ENCODE peak calls at places on chromosomes 1 and 21, in seven cellular contexts. One of them, this sample, is unnamed.

GRCh38 chr1:200530551-200531261 is 89.8 kb downstream of the KIF14 start:
- DNase-seq in RWPE1: no peak
- DNase-seq in body of pancreas: no peak
- DNase-seq in sigmoid colon: no peak
- DNase-seq in Panc1: no peak
- DNase-seq in AG04450: no peak
- DNase-seq in CD4-positive, alpha-beta T cell: peak; percentile 18
- DNase-seq in this sample: no peak

GRCh38 chr1:44536357-44536756 is 131.3 kb downstream of the RNF220 start:
- DNase-seq in body of pancreas: no peak
- DNase-seq in Panc1: no peak
- DNase-seq in sigmoid colon: no peak
- DNase-seq in RWPE1: no peak
- DNase-seq in CD4-positive, alpha-beta T cell: no peak
- DNase-seq in AG04450: no peak
- DNase-seq in this sample: no peak

GRCh38 chr1:245195398-245195797 is 40.6 kb downstream of the KIF26B start:
- DNase-seq in AG04450: no peak
- DNase-seq in sigmoid colon: no peak
- DNase-seq in CD4-positive, alpha-beta T cell: no peak
- DNase-seq in Panc1: no peak
- DNase-seq in body of pancreas: no peak
- DNase-seq in RWPE1: no peak
- DNase-seq in this sample: no peak

GRCh38 chr1:33363470-33363861 is 42.6 kb upstream of the A3GALT2 start:
- DNase-seq in AG04450: no peak
- DNase-seq in Panc1: no peak
- DNase-seq in RWPE1: no peak
- DNase-seq in CD4-positive, alpha-beta T cell: no peak
- DNase-seq in body of pancreas: no peak
- DNase-seq in sigmoid colon: no peak
- DNase-seq in this sample: no peak

GRCh38 chr21:45410865-45411809 is 6.2 kb downstream of the COL18A1 start:
- DNase-seq in CD4-positive, alpha-beta T cell: no peak
- DNase-seq in RWPE1: no peak
- DNase-seq in Panc1: no peak
- DNase-seq in body of pancreas: no peak
- DNase-seq in AG04450: no peak
- DNase-seq in sigmoid colon: peak; percentile 63
- DNase-seq in this sample: peak; percentile 75

GRCh38 chr1:71882241-71883036 is 399.9 kb downstream of the NEGR1 start:
- DNase-seq in Panc1: no peak
- DNase-seq in CD4-positive, alpha-beta T cell: no peak
- DNase-seq in AG04450: no peak
- DNase-seq in body of pancreas: no peak
- DNase-seq in sigmoid colon: no peak
- DNase-seq in RWPE1: no peak
- DNase-seq in this sample: no peak

GRCh38 chr1:33985656-33986055 is 121.8 kb downstream of the HMGB4 start:
- DNase-seq in AG04450: no peak
- DNase-seq in body of pancreas: no peak
- DNase-seq in RWPE1: no peak
- DNase-seq in Panc1: no peak
- DNase-seq in sigmoid colon: no peak
- DNase-seq in CD4-positive, alpha-beta T cell: no peak
- DNase-seq in this sample: no peak

GRCh38 chr1:222617367-222617951 is 438 bp upstream of the MIA3 start:
- DNase-seq in CD4-positive, alpha-beta T cell: peak; percentile 87
- DNase-seq in sigmoid colon: peak; percentile 98
- DNase-seq in body of pancreas: peak; percentile 97
- DNase-seq in AG04450: peak; percentile 97
- DNase-seq in RWPE1: peak; percentile 79
- DNase-seq in Panc1: no peak
- DNase-seq in this sample: peak; percentile 99

GRCh38 chr21:42768324-42769121 is 110.8 kb downstream of the WDR4 start:
- DNase-seq in body of pancreas: no peak
- DNase-seq in Panc1: no peak
- DNase-seq in AG04450: no peak
- DNase-seq in CD4-positive, alpha-beta T cell: no peak
- DNase-seq in sigmoid colon: no peak
- DNase-seq in RWPE1: no peak
- DNase-seq in this sample: no peak

GRCh38 chr1:200802865-200803512 is 64.3 kb downstream of the CAMSAP2 start:
- DNase-seq in sigmoid colon: peak; percentile 89
- DNase-seq in body of pancreas: peak; percentile 85
- DNase-seq in RWPE1: peak; percentile 89
- DNase-seq in Panc1: peak; percentile 71
- DNase-seq in AG04450: peak; percentile 61
- DNase-seq in CD4-positive, alpha-beta T cell: peak; percentile 66
- DNase-seq in this sample: no peak

GRCh38 chr21:32712043-32712442 is 15.8 kb downstream of the SYNJ1 start:
- DNase-seq in AG04450: no peak
- DNase-seq in body of pancreas: no peak
- DNase-seq in CD4-positive, alpha-beta T cell: no peak
- DNase-seq in sigmoid colon: no peak
- DNase-seq in Panc1: no peak
- DNase-seq in RWPE1: no peak
- DNase-seq in this sample: no peak

DNA sequence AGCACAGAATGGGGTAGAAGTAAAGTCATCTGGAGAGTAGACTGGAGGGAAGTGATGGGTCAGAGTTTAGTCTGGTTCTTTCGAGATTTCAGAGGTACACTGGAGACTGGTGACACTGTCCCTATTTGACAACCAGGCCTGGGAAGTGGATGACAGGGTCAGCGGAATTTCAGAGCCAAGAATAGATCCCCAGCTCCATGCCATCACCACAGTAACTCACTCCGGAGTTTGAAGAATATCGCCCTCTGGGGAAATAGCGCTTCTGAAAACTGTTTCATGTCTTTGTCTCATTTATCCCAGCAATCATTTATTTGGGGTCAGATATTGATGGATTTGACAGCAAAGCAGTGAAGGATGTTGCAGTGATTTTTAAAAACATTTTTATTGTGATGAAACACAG is 7.6 kb upstream of the NFASC start:
- DNase-seq in sigmoid colon: peak; percentile 6
- DNase-seq in AG04450: no peak
- DNase-seq in CD4-positive, alpha-beta T cell: no peak
- DNase-seq in Panc1: no peak
- DNase-seq in body of pancreas: no peak
- DNase-seq in RWPE1: no peak
- DNase-seq in this sample: no peak
- TF ChIP-seq CTCF in sigmoid colon: no peak
- TF ChIP-seq CTCF in AG04450: no peak
- TF ChIP-seq CTCF in CD4-positive, alpha-beta T cell: no peak
- TF ChIP-seq CTCF in Panc1: no peak
- TF ChIP-seq CTCF in body of pancreas: no peak
- TF ChIP-seq CTCF in RWPE1: no peak
- TF ChIP-seq CTCF in this sample: no peak

DNA sequence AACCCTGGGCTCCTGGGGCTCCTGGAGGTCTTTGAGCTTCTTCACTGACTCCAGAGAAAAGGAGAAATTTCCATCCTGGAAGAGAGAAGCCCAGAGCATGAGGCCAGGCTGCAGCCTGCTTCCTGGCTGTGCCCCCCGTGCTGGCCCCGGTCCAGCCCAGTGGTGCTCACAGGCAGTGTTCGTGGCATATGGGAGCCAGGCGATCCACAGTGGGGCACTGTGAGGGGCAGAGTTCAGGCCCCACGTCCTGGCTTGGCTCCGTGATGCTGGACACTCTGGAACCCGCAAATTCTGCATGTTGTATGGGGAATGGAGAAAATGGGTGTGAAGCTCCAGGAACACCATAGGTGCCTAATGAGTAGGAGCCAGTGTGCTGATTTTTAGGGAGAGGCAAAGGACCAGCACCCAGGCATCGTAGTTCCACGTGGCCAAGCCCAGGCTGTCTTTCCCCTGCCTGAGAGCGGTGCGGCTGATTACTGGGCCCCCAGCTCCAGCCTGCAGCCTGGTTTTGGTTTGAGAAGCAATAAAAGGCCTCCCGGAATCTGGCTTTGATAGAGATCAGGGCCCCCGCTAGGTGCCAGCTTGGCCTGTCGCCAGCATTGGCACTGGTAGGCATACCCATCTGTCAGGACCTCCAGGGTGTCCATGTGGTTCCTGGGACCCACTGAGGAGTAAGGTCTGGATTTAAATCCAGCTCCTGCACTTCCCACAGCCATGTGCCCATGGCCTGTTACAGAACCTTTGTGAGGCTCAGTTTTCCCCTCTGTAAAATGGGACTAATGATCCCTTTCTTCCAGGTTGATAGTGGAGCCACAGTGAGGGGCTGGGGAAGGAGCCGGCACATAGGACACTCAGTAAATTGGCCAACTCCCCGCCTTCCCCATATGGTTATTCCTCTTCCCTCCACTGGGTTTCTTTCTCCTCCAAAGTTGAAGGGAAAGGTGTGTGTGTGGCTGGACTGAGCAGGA is 725 bp downstream of the GUCA2A start:
- DNase-seq in AG04450: no peak
- DNase-seq in body of pancreas: no peak
- DNase-seq in RWPE1: no peak
- DNase-seq in CD4-positive, alpha-beta T cell: no peak
- DNase-seq in Panc1: no peak
- DNase-seq in sigmoid colon: peak; percentile 56
- DNase-seq in this sample: no peak
- TF ChIP-seq CTCF in AG04450: no peak
- TF ChIP-seq CTCF in body of pancreas: no peak
- TF ChIP-seq CTCF in RWPE1: no peak
- TF ChIP-seq CTCF in CD4-positive, alpha-beta T cell: no peak
- TF ChIP-seq CTCF in Panc1: no peak
- TF ChIP-seq CTCF in sigmoid colon: no peak
- TF ChIP-seq CTCF in this sample: no peak

GRCh38 chr1:40665335-40666171 is at the start of gene RIMS3:
- DNase-seq in body of pancreas: peak; percentile 83
- DNase-seq in sigmoid colon: peak; percentile 89
- DNase-seq in CD4-positive, alpha-beta T cell: peak; percentile 73
- DNase-seq in AG04450: no peak
- DNase-seq in RWPE1: peak; percentile 85
- DNase-seq in Panc1: peak; percentile 45
- DNase-seq in this sample: no peak
- TF ChIP-seq CTCF in body of pancreas: peak; percentile 2
- TF ChIP-seq CTCF in sigmoid colon: no peak
- TF ChIP-seq CTCF in CD4-positive, alpha-beta T cell: no peak
- TF ChIP-seq CTCF in AG04450: no peak
- TF ChIP-seq CTCF in RWPE1: no peak
- TF ChIP-seq CTCF in Panc1: no peak
- TF ChIP-seq CTCF in this sample: peak; percentile 16

GRCh38 chr1:14111121-14111520 is 411.1 kb downstream of the PRDM2 start:
- DNase-seq in sigmoid colon: no peak
- DNase-seq in AG04450: no peak
- DNase-seq in body of pancreas: no peak
- DNase-seq in CD4-positive, alpha-beta T cell: no peak
- DNase-seq in Panc1: no peak
- DNase-seq in RWPE1: no peak
- DNase-seq in this sample: no peak
- TF ChIP-seq CTCF in sigmoid colon: no peak
- TF ChIP-seq CTCF in AG04450: no peak
- TF ChIP-seq CTCF in body of pancreas: no peak
- TF ChIP-seq CTCF in CD4-positive, alpha-beta T cell: no peak
- TF ChIP-seq CTCF in Panc1: no peak
- TF ChIP-seq CTCF in RWPE1: no peak
- TF ChIP-seq CTCF in this sample: no peak

This sample was measured in chondrocyte.